ENCODE peak calls at places on chromosomes 5 and 9, in ten cellular contexts. K is astrocyte of the spinal cord; Q is GM06990; Z is memory B cell; H is AG09319; R is GM19239; M is head of caudate nucleus; U is transverse colon; T is stimulated activated CD4-positive, alpha-beta T cell treated with anti-CD3 and anti-CD28 coated beads, TNF-alpha, amount 100 ng/mL, for 4 hours; S is NCI-H460. N is an unnamed sample.

GRCh38 chr9:134660407-134660806 is 18.8 kb downstream of the COL5A1 start:
- DNase-seq in K (no peak), Z (no peak), T (no peak), S (no peak), M (no peak), R (no peak), H (no peak), Q (no peak), U (no peak), N (no peak)

GRCh38 chr5:58968350-58968749 is 385.5 kb downstream of the RAB3C start:
- DNase-seq in R (no peak), K (no peak), U (no peak), H (no peak), Q (no peak), Z (no peak), M (no peak), S (no peak), T (no peak), N (no peak)

GRCh38 chr5:93594591-93595419 is 11.8 kb downstream of the NR2F1 start:
- DNase-seq in Q (no peak), S (no peak), K (peak; percentile 66), H (no peak), U (no peak), T (no peak), R (no peak), M (no peak), Z (no peak), N (no peak)

GRCh38 chr5:137498301-137498735 is 808 bp downstream of the SPOCK1 start:
- DNase-seq in R (no peak), S (no peak), M (peak; percentile 62), T (no peak), U (no peak), Q (peak; percentile 10), H (no peak), K (no peak), Z (no peak), N (no peak)

GRCh38 chr9:129823934-129824601 is at the start of gene TOR1A:
- DNase-seq in K (peak; percentile 94), T (peak; percentile 81), Q (peak; percentile 91), S (peak; percentile 95), R (peak; percentile 92), M (peak; percentile 96), U (peak; percentile 97), Z (peak; percentile 89), H (peak; percentile 87), N (peak; percentile 96)

GRCh38 chr5:134510970-134511795 is 14.3 kb upstream of the JADE2 start:
- DNase-seq in H (no peak), U (no peak), S (no peak), K (peak; percentile 39), M (no peak), R (no peak), Z (no peak), Q (no peak), T (peak; percentile 31), N (peak; percentile 68)

GRCh38 chr5:176629853-176630680 is at the start of the genes EIF4E1B and SNCB:
- DNase-seq in K (peak; percentile 17), U (no peak), Z (peak; percentile 52), S (peak; percentile 36), R (peak; percentile 52), Q (peak; percentile 70), H (no peak), M (peak; percentile 78), T (peak; percentile 33), N (no peak)

GRCh38 chr9:70480405-70480980 is 66.0 kb upstream of the KLF9 start:
- DNase-seq in Q (no peak), H (peak; percentile 70), Z (no peak), T (no peak), R (no peak), S (peak; percentile 75), K (peak; percentile 96), U (peak; percentile 87), M (peak; percentile 90), N (no peak)

GRCh38 chr5:114390431-114390830 is 28.6 kb downstream of the KCNN2 start:
- DNase-seq in U (no peak), K (no peak), M (no peak), T (no peak), Z (no peak), S (no peak), H (no peak), Q (no peak), R (no peak), N (no peak)

GRCh38 chr5:81794246-81794645 is 43.3 kb upstream of the SSBP2 start:
- DNase-seq in R (no peak), K (no peak), H (no peak), M (no peak), U (no peak), S (no peak), T (no peak), Q (no peak), Z (no peak), N (no peak)

GRCh38 chr9:137341227-137341626 is 39.2 kb upstream of the NRARP start:
- DNase-seq in Q (no peak), M (no peak), U (no peak), T (no peak), K (no peak), R (no peak), H (no peak), S (no peak), Z (no peak), N (no peak)

GRCh38 chr5:61919920-61920319 is 386.1 kb upstream of the KIF2A start:
- DNase-seq in M (no peak), U (no peak), Q (no peak), R (no peak), T (no peak), K (no peak), S (no peak), H (no peak), Z (no peak), N (no peak)

GRCh38 chr9:98887918-98888510 is 55.7 kb upstream of the COL15A1 start:
- DNase-seq in R (no peak), M (no peak), H (no peak), S (no peak), Z (no peak), T (no peak), K (no peak), U (no peak), Q (no peak), N (no peak)

GRCh38 chr5:159459951-159460538 is 129.8 kb upstream of the IL12B start:
- DNase-seq in Z (no peak), R (no peak), Q (peak; percentile 70), U (no peak), H (peak; percentile 36), S (no peak), T (no peak), M (no peak), K (peak; percentile 79), N (no peak)

GRCh38 chr5:150256416-150257064 is 33.0 kb downstream of the CAMK2A start:
- DNase-seq in T (no peak), S (no peak), R (no peak), M (no peak), Z (no peak), H (no peak), U (no peak), Q (no peak), K (no peak), N (no peak)

GRCh38 chr9:76932778-76933177 is 26.9 kb upstream of the PRUNE2 start:
- DNase-seq in S (no peak), Q (no peak), H (no peak), R (no peak), U (no peak), M (no peak), T (no peak), K (no peak), Z (no peak), N (no peak)

GRCh38 chr5:180775624-180776023 is 27.0 kb downstream of the MGAT1 start:
- DNase-seq in R (no peak), U (no peak), Z (no peak), H (no peak), S (no peak), M (no peak), T (no peak), Q (no peak), K (no peak), N (no peak)

GRCh38 chr5:170278611-170279500 is 18.7 kb downstream of the LCP2 start:
- DNase-seq in T (peak; percentile 52), H (no peak), M (no peak), Q (peak; percentile 87), Z (peak; percentile 59), S (no peak), K (no peak), U (peak; percentile 70), R (peak; percentile 68), N (no peak)

GRCh38 chr5:116824751-116825438 is 250.3 kb upstream of the SEMA6A start:
- DNase-seq in M (no peak), R (no peak), H (no peak), T (no peak), U (no peak), Z (no peak), S (no peak), K (no peak), Q (no peak), N (no peak)

GRCh38 chr5:127515693-127516440 is 1.6 kb upstream of the PRRC1 start:
- DNase-seq in M (no peak), Q (no peak), H (no peak), S (no peak), U (no peak), K (no peak), R (no peak), Z (no peak), T (no peak), N (no peak)

GRCh38 chr9:89790542-89791109 is 185.8 kb downstream of the GADD45G start:
- DNase-seq in Q (no peak), K (no peak), M (peak; percentile 3), H (no peak), U (no peak), T (no peak), R (no peak), S (no peak), Z (no peak), N (no peak)

GRCh38 chr5:72556351-72557146 is 49.3 kb upstream of the ZNF366 start:
- DNase-seq in K (peak; percentile 64), R (peak; percentile 40), H (peak; percentile 25), Z (peak; percentile 18), U (peak; percentile 45), M (peak; percentile 62), T (no peak), S (peak; percentile 11), Q (peak; percentile 69), N (peak; percentile 59)

GRCh38 chr9:17863213-17863883 is 284.5 kb downstream of the SH3GL2 start:
- DNase-seq in U (no peak), K (no peak), S (no peak), Q (peak; percentile 56), R (peak; percentile 8), M (no peak), Z (no peak), T (no peak), H (no peak), N (no peak)

GRCh38 chr9:126965541-126966428 is 51.2 kb downstream of the RALGPS1 start:
- DNase-seq in Z (no peak), Q (peak; percentile 30), S (peak; percentile 72), M (peak; percentile 81), R (peak; percentile 50), T (no peak), K (peak; percentile 59), H (peak; percentile 37), U (peak; percentile 25), N (peak; percentile 48)

GRCh38 chr9:36566813-36567217 is 5.9 kb upstream of the MELK start:
- DNase-seq in K (peak; percentile 44), H (no peak), Q (no peak), S (peak; percentile 59), Z (no peak), R (no peak), U (no peak), M (peak; percentile 84), T (no peak), N (no peak)

GRCh38 chr9:22060831-22061383 is 51.8 kb upstream of the CDKN2B start:
- DNase-seq in M (no peak), Q (no peak), K (no peak), H (no peak), U (no peak), T (no peak), S (no peak), R (no peak), Z (no peak), N (no peak)

GRCh38 chr5:33781286-33781685 is 110.5 kb downstream of the ADAMTS12 start:
- DNase-seq in S (no peak), Q (no peak), K (peak; percentile 81), H (no peak), Z (no peak), U (no peak), M (no peak), T (no peak), R (no peak), N (no peak)

GRCh38 chr5:4862500-4862899 is 277.6 kb upstream of the ADAMTS16 start:
- DNase-seq in Z (no peak), T (no peak), M (no peak), K (peak; percentile 52), S (peak; percentile 35), H (no peak), Q (no peak), U (no peak), R (no peak), N (peak; percentile 28)